ENCODE peak calls at places on chromosomes 11 and 22, in six cellular contexts. A is GM12891; R is NCI-H1105 treated with DMSO at 0.1 percent for 48 hours; F is stimulated activated CD8-positive, alpha-beta memory T cell treated with anti-CD3 and anti-CD28 coated beads, Interleukin-4, amount 100 ng/mL, for 4 hours; M is GM13976; B is fibroblast of lung. U is an unnamed sample.

GRCh38 chr11:76141901-76142300 is 64.4 kb downstream of the WNT11 start:
- DNase-seq in A (no peak), F (no peak), M (no peak), B (no peak), R (no peak), U (no peak)

GRCh38 chr11:46239801-46240061 is 37.7 kb upstream of the CREB3L1 start:
- DNase-seq in R (no peak), A (no peak), B (peak), M (no peak), F (no peak), U (no peak)

GRCh38 chr22:38034278-38034882 is 22.8 kb upstream of the PICK1 start:
- DNase-seq in A (no peak), F (no peak), B (peak), M (peak), R (no peak), U (no peak)

GRCh38 chr22:42796081-42796480 is 61.0 kb downstream of the ARFGAP3 start:
- DNase-seq in F (no peak), A (no peak), B (no peak), M (no peak), R (no peak), U (no peak)

GRCh38 chr11:77471520-77472234 is 2.2 kb downstream of the PAK1 start:
- DNase-seq in R (peak), A (no peak), B (no peak), F (no peak), M (no peak), U (peak)

GRCh38 chr11:11436715-11437313 is 83.8 kb upstream of the CSNK2A3 start:
- DNase-seq in F (no peak), B (no peak), A (no peak), M (no peak), R (no peak), U (no peak)

GRCh38 chr11:96508861-96509260 is 119.0 kb downstream of the JRKL start:
- DNase-seq in M (no peak), R (no peak), B (no peak), F (no peak), A (no peak), U (no peak)

GRCh38 chr11:79054636-79055035 is 386.2 kb downstream of the TENM4 start:
- DNase-seq in R (no peak), M (no peak), B (peak), F (no peak), A (no peak), U (no peak)

GRCh38 chr11:78666675-78667129 is 92.0 kb upstream of the NARS2 start:
- DNase-seq in F (no peak), M (no peak), A (no peak), B (peak), R (no peak), U (no peak)

GRCh38 chr22:47630741-47631534 is 868.5 kb downstream of the TBC1D22A start:
- DNase-seq in F (no peak), B (no peak), A (no peak), R (peak), M (no peak), U (no peak)

GRCh38 chr11:77201991-77202841 is 74.2 kb downstream of the MYO7A start:
- DNase-seq in F (no peak), R (no peak), B (no peak), M (no peak), A (no peak), U (no peak)

GRCh38 chr22:22535662-22536061 is 15.6 kb upstream of the ZNF280A start:
- DNase-seq in R (no peak), F (no peak), B (no peak), M (no peak), A (no peak), U (no peak)

GRCh38 chr11:121930004-121930965 is 185.7 kb downstream of the BLID start:
- DNase-seq in M (peak), R (peak), B (peak), A (no peak), F (no peak), U (peak)

GRCh38 chr22:26903030-26903856 is 245.9 kb downstream of the MIAT start:
- DNase-seq in M (peak), A (no peak), R (no peak), F (no peak), B (no peak), U (no peak)

GRCh38 chr11:19738124-19738523 is 25.5 kb downstream of the NAV2 start:
- DNase-seq in B (no peak), F (no peak), M (no peak), R (no peak), A (no peak), U (no peak)

GRCh38 chr22:42179616-42180015 is 49.0 kb upstream of the CYP2D6 start:
- DNase-seq in M (no peak), F (no peak), A (no peak), R (no peak), B (peak), U (no peak)

GRCh38 chr11:85665756-85666155 is 827 bp upstream of the CREBZF start:
- DNase-seq in R (no peak), A (no peak), B (peak), M (no peak), F (no peak), U (no peak)

GRCh38 chr11:134750619-134751018 is 338.6 kb upstream of the B3GAT1 start:
- DNase-seq in B (no peak), F (no peak), R (no peak), M (no peak), A (no peak), U (no peak)

GRCh38 chr11:110317516-110317932 is 21.1 kb upstream of the RDX start:
- DNase-seq in M (no peak), A (no peak), F (no peak), B (peak), R (peak), U (no peak)

GRCh38 chr11:46277313-46277622 is 194 bp upstream of the CREB3L1 start:
- DNase-seq in M (no peak), B (peak), R (peak), A (no peak), F (no peak), U (peak)

GRCh38 chr11:63937713-63938480 is 905 bp upstream of the NAA40 start:
- DNase-seq in B (no peak), M (peak), F (no peak), A (no peak), R (peak), U (peak)

GRCh38 chr11:106086850-106087249 is 9.4 kb downstream of the AASDHPPT start:
- DNase-seq in B (no peak), R (no peak), F (no peak), M (no peak), A (no peak), U (no peak)

GRCh38 chr11:130655308-130655707 is 206.9 kb downstream of the ADAMTS15 start:
- DNase-seq in R (no peak), A (no peak), F (no peak), M (no peak), B (no peak), U (no peak)

GRCh38 chr11:77062924-77063323 is 3.8 kb upstream of the CAPN5 start:
- DNase-seq in M (peak), A (no peak), F (no peak), R (no peak), B (no peak), U (no peak)